ENCODE peak calls at places on chromosome 14, in seven cellular contexts. One of them, this sample, is unnamed.

GRCh38 chr14:89165189-89165809 is 251.7 kb downstream of the FOXN3 start:
- DNase-seq in transverse colon: no peak
- DNase-seq in cardiac fibroblast: no peak
- DNase-seq in HFFc6: no peak
- DNase-seq in neural crest cell: no peak
- DNase-seq in tibial artery: no peak
- DNase-seq in IMR-90: no peak
- DNase-seq in this sample: no peak

GRCh38 chr14:104599446-104599845 is 5.1 kb downstream of the TMEM179 start:
- DNase-seq in transverse colon: no peak
- DNase-seq in cardiac fibroblast: no peak
- DNase-seq in HFFc6: no peak
- DNase-seq in neural crest cell: no peak
- DNase-seq in tibial artery: no peak
- DNase-seq in IMR-90: no peak
- DNase-seq in this sample: no peak

GRCh38 chr14:105844047-105844630 is 317.8 kb downstream of the TMEM121 start:
- DNase-seq in transverse colon: no peak
- DNase-seq in cardiac fibroblast: no peak
- DNase-seq in HFFc6: no peak
- DNase-seq in neural crest cell: no peak
- DNase-seq in tibial artery: peak; percentile 8
- DNase-seq in IMR-90: no peak
- DNase-seq in this sample: no peak

GRCh38 chr14:36817071-36817930 is 155.6 kb downstream of the PAX9 start:
- DNase-seq in transverse colon: no peak
- DNase-seq in cardiac fibroblast: no peak
- DNase-seq in HFFc6: no peak
- DNase-seq in neural crest cell: no peak
- DNase-seq in tibial artery: no peak
- DNase-seq in IMR-90: no peak
- DNase-seq in this sample: no peak

GRCh38 chr14:104222396-104223036 is 84.1 kb downstream of the KIF26A start:
- DNase-seq in transverse colon: no peak
- DNase-seq in cardiac fibroblast: no peak
- DNase-seq in HFFc6: no peak
- DNase-seq in neural crest cell: no peak
- DNase-seq in tibial artery: no peak
- DNase-seq in IMR-90: no peak
- DNase-seq in this sample: no peak

GRCh38 chr14:51209457-51209856 is 30.6 kb upstream of the TMX1 start:
- DNase-seq in transverse colon: no peak
- DNase-seq in cardiac fibroblast: no peak
- DNase-seq in HFFc6: no peak
- DNase-seq in neural crest cell: no peak
- DNase-seq in tibial artery: no peak
- DNase-seq in IMR-90: no peak
- DNase-seq in this sample: no peak

GRCh38 chr14:34874386-34875030 is 652 bp downstream of the BAZ1A start:
- DNase-seq in transverse colon: peak; percentile 50
- DNase-seq in cardiac fibroblast: peak; percentile 57
- DNase-seq in HFFc6: peak; percentile 31
- DNase-seq in neural crest cell: peak; percentile 50
- DNase-seq in tibial artery: peak; percentile 43
- DNase-seq in IMR-90: peak; percentile 49
- DNase-seq in this sample: peak; percentile 66

GRCh38 chr14:26074892-26075291 is 522.9 kb downstream of the NOVA1 start:
- DNase-seq in transverse colon: no peak
- DNase-seq in cardiac fibroblast: no peak
- DNase-seq in HFFc6: no peak
- DNase-seq in neural crest cell: no peak
- DNase-seq in tibial artery: no peak
- DNase-seq in IMR-90: no peak
- DNase-seq in this sample: no peak

GRCh38 chr14:99677231-99677891 is 6.7 kb upstream of the CYP46A1 start:
- DNase-seq in transverse colon: no peak
- DNase-seq in cardiac fibroblast: peak; percentile 64
- DNase-seq in HFFc6: no peak
- DNase-seq in neural crest cell: no peak
- DNase-seq in tibial artery: no peak
- DNase-seq in IMR-90: no peak
- DNase-seq in this sample: no peak

GRCh38 chr14:100417466-100417865 is 94.3 kb downstream of the SLC25A47 start:
- DNase-seq in transverse colon: peak; percentile 84
- DNase-seq in cardiac fibroblast: peak; percentile 91
- DNase-seq in HFFc6: peak; percentile 93
- DNase-seq in neural crest cell: peak; percentile 60
- DNase-seq in tibial artery: no peak
- DNase-seq in IMR-90: peak; percentile 97
- DNase-seq in this sample: no peak

DNA sequence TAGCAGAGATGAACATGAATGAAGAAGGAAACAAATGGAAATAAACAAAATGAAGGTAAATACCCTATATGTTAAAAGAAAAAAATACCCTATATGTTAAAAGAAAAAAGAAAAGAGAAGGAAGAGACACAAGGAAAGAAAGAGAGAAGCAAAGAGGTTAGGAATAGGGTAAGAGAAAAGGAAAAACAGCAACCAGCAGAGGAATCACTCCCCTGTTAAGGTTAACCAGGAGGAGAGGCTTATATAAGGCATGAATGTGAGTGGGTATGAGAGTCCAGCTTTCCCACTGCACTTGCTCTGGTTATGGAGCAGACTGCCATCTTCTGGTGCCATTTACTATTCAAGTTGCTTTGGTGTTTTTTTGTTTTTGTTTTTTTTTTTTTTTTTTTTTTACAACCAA is 3.1 kb downstream of the PPP1R3E start:
- DNase-seq in transverse colon: no peak
- DNase-seq in cardiac fibroblast: peak; percentile 81
- DNase-seq in HFFc6: peak; percentile 72
- DNase-seq in neural crest cell: no peak
- DNase-seq in tibial artery: no peak
- DNase-seq in IMR-90: peak; percentile 70
- DNase-seq in this sample: no peak
- TF ChIP-seq CTCF in transverse colon: no peak
- TF ChIP-seq CTCF in cardiac fibroblast: no peak
- TF ChIP-seq CTCF in HFFc6: peak; percentile 70
- TF ChIP-seq CTCF in neural crest cell: peak; percentile 57
- TF ChIP-seq CTCF in tibial artery: no peak
- TF ChIP-seq CTCF in IMR-90: peak; percentile 53
- TF ChIP-seq CTCF in this sample: peak; percentile 24

GRCh38 chr14:55136868-55137785 is 8.1 kb downstream of the LGALS3 start:
- DNase-seq in transverse colon: peak; percentile 41
- DNase-seq in cardiac fibroblast: peak; percentile 97
- DNase-seq in HFFc6: no peak
- DNase-seq in neural crest cell: no peak
- DNase-seq in tibial artery: peak; percentile 73
- DNase-seq in IMR-90: peak; percentile 88
- DNase-seq in this sample: no peak
- TF ChIP-seq CTCF in transverse colon: no peak
- TF ChIP-seq CTCF in cardiac fibroblast: peak; percentile 45
- TF ChIP-seq CTCF in HFFc6: no peak
- TF ChIP-seq CTCF in neural crest cell: no peak
- TF ChIP-seq CTCF in tibial artery: no peak
- TF ChIP-seq CTCF in IMR-90: peak; percentile 16
- TF ChIP-seq CTCF in this sample: no peak

GRCh38 chr14:68363401-68363800 is 429.5 kb downstream of the ZFP36L1 start:
- DNase-seq in transverse colon: no peak
- DNase-seq in cardiac fibroblast: no peak
- DNase-seq in HFFc6: no peak
- DNase-seq in neural crest cell: peak; percentile 26
- DNase-seq in tibial artery: no peak
- DNase-seq in IMR-90: no peak
- DNase-seq in this sample: no peak
- TF ChIP-seq CTCF in transverse colon: no peak
- TF ChIP-seq CTCF in cardiac fibroblast: no peak
- TF ChIP-seq CTCF in HFFc6: no peak
- TF ChIP-seq CTCF in neural crest cell: no peak
- TF ChIP-seq CTCF in tibial artery: no peak
- TF ChIP-seq CTCF in IMR-90: no peak
- TF ChIP-seq CTCF in this sample: peak; percentile 15

GRCh38 chr14:55864890-55865655 is 253.1 kb upstream of the PELI2 start:
- DNase-seq in transverse colon: no peak
- DNase-seq in cardiac fibroblast: no peak
- DNase-seq in HFFc6: no peak
- DNase-seq in neural crest cell: no peak
- DNase-seq in tibial artery: no peak
- DNase-seq in IMR-90: no peak
- DNase-seq in this sample: no peak
- TF ChIP-seq CTCF in transverse colon: no peak
- TF ChIP-seq CTCF in cardiac fibroblast: peak; percentile 19
- TF ChIP-seq CTCF in HFFc6: peak; percentile 29
- TF ChIP-seq CTCF in neural crest cell: peak; percentile 30
- TF ChIP-seq CTCF in tibial artery: no peak
- TF ChIP-seq CTCF in IMR-90: no peak
- TF ChIP-seq CTCF in this sample: peak; percentile 28